ENCODE peak calls at places on chromosomes 13 and 19, in four cellular contexts. U is HFF-Myc, L is heart right ventricle, J is ovary. H is an unnamed sample.

GRCh38 chr13:102197193-102197592 is 204.7 kb downstream of the FGF14 start:
- DNase-seq in U (no peak), L (no peak), J (no peak), H (peak)

GRCh38 chr13:33628662-33629061 is 189.3 kb upstream of the RFC3 start:
- DNase-seq in U (no peak), L (no peak), J (no peak), H (no peak)

GRCh38 chr19:16184665-16185122 is 516 bp upstream of the FAM32A start:
- DNase-seq in U (no peak), L (no peak), J (no peak), H (no peak)

GRCh38 chr19:374886-375235 is 30.3 kb upstream of the MIER2 start:
- DNase-seq in U (no peak), L (no peak), J (no peak), H (no peak)

GRCh38 chr19:11767633-11768133 is 883 bp downstream of the ZNF441 start:
- DNase-seq in U (no peak), L (peak), J (peak), H (peak)

GRCh38 chr19:31326329-31327028 is 22.8 kb downstream of the TSHZ3 start:
- DNase-seq in U (no peak), L (no peak), J (no peak), H (no peak)

GRCh38 chr19:16764280-16764679 is 44.6 kb downstream of the NWD1 start:
- DNase-seq in U (no peak), L (no peak), J (no peak), H (no peak)

GRCh38 chr13:40159736-40160135 is 504.3 kb downstream of the COG6 start:
- DNase-seq in U (no peak), L (no peak), J (no peak), H (no peak)

GRCh38 chr19:35775298-35776101 is at the start of gene ARHGAP33:
- DNase-seq in U (peak), L (peak), J (peak), H (peak)

GRCh38 chr13:109500146-109500773 is 286.1 kb downstream of the IRS2 start:
- DNase-seq in U (no peak), L (no peak), J (peak), H (no peak)

GRCh38 chr13:25920277-25920676 is 131.5 kb downstream of the SHISA2 start:
- DNase-seq in U (no peak), L (no peak), J (no peak), H (no peak)

GRCh38 chr19:58451358-58452101 is at the start of gene ZNF324B:
- DNase-seq in U (peak), L (peak), J (peak), H (peak)

GRCh38 chr13:99601535-99601934 is 100.3 kb downstream of the TM9SF2 start:
- DNase-seq in U (no peak), L (no peak), J (no peak), H (peak)
- H3K4me3 ChIP-seq in U (no peak), L (no peak), J (no peak), H (no peak)

DNA sequence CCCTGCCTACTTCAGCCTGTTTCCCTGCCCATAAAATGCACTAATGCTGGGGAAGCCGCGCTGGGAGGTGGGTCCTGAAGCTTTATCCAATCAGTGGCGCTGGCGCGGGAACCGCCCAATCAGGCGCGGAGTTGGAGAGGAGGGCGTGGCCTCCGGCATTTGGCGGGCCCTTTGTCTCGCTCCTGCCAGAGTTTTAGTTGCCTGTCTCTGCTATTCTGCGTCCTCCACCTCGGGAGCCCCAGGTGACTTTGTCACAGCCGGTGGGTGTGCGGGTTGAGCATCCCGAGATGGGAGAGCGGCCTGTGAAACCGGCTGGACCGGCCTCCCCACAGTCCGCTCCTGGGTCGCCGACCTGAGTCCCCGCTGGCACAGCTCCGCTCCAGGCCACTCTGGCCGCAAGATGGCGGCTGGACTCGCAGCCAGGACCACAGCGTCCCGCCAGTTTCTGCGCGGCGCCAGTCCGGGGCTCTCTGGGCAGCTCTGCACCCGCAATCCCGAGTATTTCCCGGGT is 30.7 kb upstream of the ZNF429 start:
- DNase-seq in U (no peak), L (peak), J (peak), H (peak)
- H3K4me3 ChIP-seq in U (peak), L (peak), J (peak), H (no peak)

DNA sequence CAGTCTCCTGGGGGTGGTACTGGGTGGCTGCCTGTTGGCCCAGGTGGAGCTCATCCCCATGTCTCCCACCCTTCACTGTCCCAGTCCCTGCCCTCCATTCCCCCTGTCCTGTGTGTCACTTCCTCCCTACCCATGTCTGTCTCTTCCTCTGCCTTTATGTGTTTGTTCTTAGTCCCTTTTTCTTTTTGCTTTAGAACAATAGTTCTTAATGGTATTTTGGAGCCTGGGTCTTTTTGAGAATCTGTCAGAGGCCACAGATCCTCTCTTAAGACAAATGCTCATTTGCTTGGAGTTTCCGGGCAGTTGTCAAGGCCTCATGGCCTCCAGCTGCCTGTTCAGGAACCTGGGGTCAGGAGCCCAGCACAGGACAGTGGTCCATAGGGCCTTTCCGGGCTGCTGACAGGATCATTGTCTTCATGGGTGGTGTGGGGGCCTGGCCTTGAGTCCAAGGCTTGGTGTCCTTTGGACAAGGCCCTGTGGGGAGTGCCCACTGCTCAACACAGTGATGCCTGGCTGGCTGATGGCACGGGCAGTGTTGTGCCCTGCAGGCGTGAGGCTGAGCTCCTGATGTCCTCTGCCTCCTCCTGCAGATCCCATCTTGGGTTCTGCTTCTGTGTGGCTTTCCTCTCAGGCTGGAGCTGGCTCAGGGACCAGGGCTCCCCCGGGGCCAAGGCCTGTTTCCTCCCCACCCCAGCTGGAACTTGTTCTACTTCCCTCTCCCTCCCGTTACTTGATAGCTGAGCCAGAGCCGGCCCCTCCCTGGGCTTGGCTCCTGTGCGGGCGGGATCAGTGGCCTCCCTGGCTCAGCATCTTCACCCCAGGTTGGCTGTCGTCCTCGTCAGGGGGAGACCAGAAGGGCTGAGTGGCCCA is 3.5 kb downstream of the EGLN2 start:
- DNase-seq in U (no peak), L (peak), J (peak), H (no peak)
- H3K4me3 ChIP-seq in U (peak), L (peak), J (no peak), H (peak)

GRCh38 chr19:43773725-43774102 is 7.1 kb downstream of the KCNN4 start:
- DNase-seq in U (no peak), L (no peak), J (no peak), H (no peak)

GRCh38 chr19:43776285-43776684 is 4.5 kb downstream of the KCNN4 start:
- DNase-seq in U (no peak), L (no peak), J (no peak), H (peak)

GRCh38 chr19:43777163-43777700 is 3.5 kb downstream of the KCNN4 start:
- DNase-seq in U (no peak), L (no peak), J (no peak), H (peak)

GRCh38 chr19:43775299-43775890 is 5.4 kb downstream of the KCNN4 start:
- DNase-seq in U (no peak), L (no peak), J (no peak), H (no peak)

GRCh38 chr19:43774103-43774939 is 6.5 kb downstream of the KCNN4 start:
- DNase-seq in U (no peak), L (peak), J (peak), H (no peak)
- H3K4me3 ChIP-seq in U (peak), L (peak), J (peak), H (no peak)

DNA sequence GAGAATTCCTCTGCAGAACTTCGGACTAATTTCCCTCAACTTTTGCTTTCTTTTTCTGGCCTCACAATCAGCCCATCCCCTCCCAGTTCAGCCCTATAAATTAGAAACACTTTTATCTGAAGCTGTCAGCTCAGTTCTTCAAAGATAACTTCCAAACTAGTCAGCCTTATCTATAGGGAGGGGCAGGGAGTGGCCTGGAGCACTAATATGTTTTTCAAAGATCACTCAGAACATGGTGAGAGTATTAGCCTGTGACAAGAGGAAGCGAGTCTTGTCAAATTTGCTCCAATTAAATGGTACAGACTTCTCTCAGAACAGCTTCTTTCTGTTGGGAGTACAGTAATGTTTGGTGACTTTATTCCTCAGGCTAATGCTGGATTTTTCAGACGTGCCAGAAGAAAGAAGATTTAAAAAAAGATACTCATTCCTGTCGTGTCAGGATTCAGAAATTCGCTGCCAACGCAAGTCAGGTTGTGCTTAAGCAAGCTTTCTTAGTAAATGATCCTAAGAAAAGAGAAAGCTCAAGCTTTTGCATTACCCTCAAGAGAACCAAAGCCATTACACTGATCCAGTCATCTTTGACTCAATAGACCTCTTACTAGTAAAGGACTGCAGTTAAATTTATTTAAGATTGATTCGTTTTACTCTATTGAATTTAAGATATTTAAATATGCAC is 1033.6 kb downstream of the SLITRK5 start:
- DNase-seq in U (no peak), L (no peak), J (no peak), H (no peak)
- H3K4me3 ChIP-seq in U (no peak), L (peak), J (no peak), H (peak)